ENCODE peak calls at places on chromosome 5, in nine cellular contexts. T is osteoblast; X is activated CD8-positive, alpha-beta T cell treated with anti-CD3 and anti-CD28 coated beads for 36 hours; Q is endothelial cell; B is brain microvascular endothelial cell; M is SK-N-SH; U is astrocyte of the spinal cord; Y is IMR-90; F is NB4. A is an unnamed sample.
A peak's percentile ranks its signal among the peaks of the same experiment; 100 is the strongest.

GRCh38 chr5:178392998-178393397 is 160.4 kb upstream of the PHYKPL start:
- DNase-seq in Y (no peak), X (no peak), M (no peak), F (peak; percentile 75), T (peak; percentile 44), U (no peak), Q (no peak), B (no peak), A (no peak)

GRCh38 chr5:74639538-74640449 is 734 bp downstream of the ENC1 start:
- DNase-seq in M (peak; percentile 76), F (peak; percentile 71), X (peak; percentile 47), Y (peak; percentile 49), T (peak; percentile 72), Q (peak; percentile 55), B (no peak), U (no peak), A (peak; percentile 70)

GRCh38 chr5:149288437-149288836 is 16.8 kb downstream of the AFAP1L1 start:
- DNase-seq in X (no peak), U (no peak), B (no peak), Q (peak; percentile 73), Y (no peak), T (no peak), M (no peak), F (no peak), A (no peak)

GRCh38 chr5:178201221-178201926 is 3.0 kb upstream of the HNRNPAB start:
- DNase-seq in Y (peak; percentile 57), T (no peak), U (peak; percentile 29), Q (no peak), X (no peak), M (no peak), B (no peak), F (no peak), A (no peak)

GRCh38 chr5:147404706-147405105 is 105.2 kb downstream of the DPYSL3 start:
- DNase-seq in Q (no peak), B (no peak), U (no peak), T (no peak), Y (no peak), F (no peak), M (no peak), X (no peak), A (no peak)

GRCh38 chr5:178238711-178239592 is 6.3 kb upstream of the PHYKPL start:
- DNase-seq in T (peak; percentile 77), F (no peak), M (no peak), Q (no peak), B (no peak), Y (no peak), X (peak; percentile 74), U (no peak), A (no peak)

GRCh38 chr5:30856242-30856641 is 337.2 kb upstream of the CDH6 start:
- DNase-seq in X (no peak), F (no peak), Q (no peak), M (no peak), U (no peak), Y (no peak), B (no peak), T (no peak), A (no peak)

GRCh38 chr5:126119894-126120442 is 303.2 kb upstream of the GRAMD2B start:
- DNase-seq in B (no peak), U (no peak), X (no peak), Q (no peak), F (peak; percentile 3), Y (no peak), T (no peak), M (no peak), A (no peak)

GRCh38 chr5:149872351-149873040 is 72.1 kb downstream of the PDE6A start:
- DNase-seq in Q (no peak), X (no peak), B (no peak), Y (no peak), F (no peak), T (no peak), U (no peak), M (no peak), A (no peak)

GRCh38 chr5:145834917-145835838 is at the start of gene PRELID2:
- DNase-seq in X (peak; percentile 73), B (peak; percentile 84), U (peak; percentile 87), F (peak; percentile 91), Y (peak; percentile 84), Q (peak; percentile 76), T (peak; percentile 92), M (peak; percentile 89), A (peak; percentile 94)
- TF ChIP-seq CTCF in X (no peak), B (no peak), U (no peak), F (no peak), Y (peak; percentile 3), Q (no peak), T (no peak), M (peak; percentile 35), A (no peak)

GRCh38 chr5:157166164-157166493 is at the start of gene GARIN3:
- DNase-seq in Q (no peak), U (no peak), M (no peak), F (no peak), Y (no peak), X (no peak), B (no peak), T (no peak), A (no peak)

GRCh38 chr5:157166494-157167218 is 592 bp upstream of the GARIN3 start:
- DNase-seq in M (no peak), T (no peak), Q (no peak), B (no peak), F (no peak), X (no peak), U (no peak), Y (no peak), A (no peak)

GRCh38 chr5:157165668-157166067 is 396 bp downstream of the GARIN3 start:
- DNase-seq in M (no peak), Y (no peak), Q (no peak), T (no peak), B (no peak), X (no peak), F (no peak), U (no peak), A (no peak)

GRCh38 chr5:157168286-157168685 is 2.2 kb upstream of the GARIN3 start:
- DNase-seq in U (no peak), F (no peak), Q (no peak), Y (no peak), B (no peak), M (no peak), X (no peak), T (no peak), A (no peak)

DNA sequence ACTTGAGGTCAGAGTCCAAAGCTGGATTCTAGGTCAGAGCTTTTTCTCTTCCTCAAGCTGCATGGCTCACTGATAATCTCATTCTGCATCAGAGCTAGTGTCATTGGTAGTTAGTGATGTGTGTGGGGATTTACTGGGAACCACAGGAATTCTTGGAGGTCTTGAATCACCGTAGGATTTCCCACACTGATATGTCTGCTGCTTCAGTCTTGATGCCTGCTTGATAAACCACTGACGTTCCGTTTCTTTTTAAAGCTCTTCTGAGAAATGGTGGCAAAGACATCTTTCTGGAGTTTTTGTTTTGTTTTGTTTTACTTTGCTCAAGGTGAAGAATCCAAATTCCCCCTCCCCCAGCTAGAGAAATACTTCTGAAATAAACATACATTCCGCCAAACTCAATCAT is 1.2 kb upstream of the GARIN3 start:
- DNase-seq in Y (peak; percentile 63), X (peak; percentile 41), F (no peak), M (no peak), U (peak; percentile 11), T (peak; percentile 64), Q (no peak), B (peak; percentile 72), A (no peak)
- TF ChIP-seq CTCF in Y (no peak), X (no peak), F (no peak), M (no peak), U (no peak), T (no peak), Q (no peak), B (no peak), A (no peak)

DNA sequence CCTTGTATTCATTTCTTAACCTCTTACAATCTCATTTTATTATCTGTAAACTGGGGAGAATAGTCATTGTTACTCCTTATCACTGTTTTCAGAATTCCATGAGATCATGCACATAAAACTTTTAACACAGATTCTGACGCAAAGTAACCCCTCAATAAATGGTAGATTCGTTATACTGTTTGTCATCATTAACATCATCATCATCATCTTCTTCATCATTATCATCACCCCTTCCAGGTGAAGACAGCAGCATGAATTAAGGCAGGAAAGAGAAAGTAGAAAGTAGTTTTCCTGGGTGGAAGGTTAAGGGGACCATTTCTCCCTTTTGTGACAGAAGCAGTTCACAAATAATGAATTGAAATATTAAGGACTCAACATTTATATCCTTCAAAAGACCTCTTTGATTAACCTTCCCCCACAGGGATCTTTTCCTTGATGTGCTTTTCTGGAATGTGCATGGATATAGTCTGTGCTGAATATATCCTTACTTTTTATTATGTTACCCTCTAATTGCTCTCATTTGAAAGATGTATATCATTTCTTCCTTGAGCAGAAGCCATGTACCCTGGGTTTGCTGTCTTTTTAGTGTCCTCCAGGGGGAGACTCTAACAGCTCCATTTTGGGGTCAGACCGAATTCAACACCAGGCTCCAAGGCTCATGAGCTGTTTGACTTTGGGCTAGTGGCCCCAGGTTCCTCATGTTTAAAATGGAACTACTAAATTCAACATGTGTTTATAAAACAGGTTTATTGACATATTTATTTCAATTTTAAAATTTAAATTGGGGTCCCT is 1029.9 kb upstream of the WWC1 start:
- DNase-seq in F (peak; percentile 21), M (no peak), Y (no peak), Q (no peak), T (no peak), B (no peak), X (no peak), U (no peak), A (peak; percentile 23)
- TF ChIP-seq CTCF in F (peak; percentile 31), M (peak; percentile 57), Y (no peak), Q (peak; percentile 65), T (peak; percentile 48), B (peak; percentile 58), X (no peak), U (peak; percentile 29), A (peak; percentile 69)

GRCh38 chr5:6572086-6572824 is 60.6 kb downstream of the NSUN2 start:
- DNase-seq in X (no peak), U (no peak), B (no peak), Q (no peak), M (no peak), T (no peak), F (no peak), Y (no peak), A (no peak)

GRCh38 chr5:6572825-6573380 is 59.9 kb downstream of the NSUN2 start:
- DNase-seq in F (no peak), X (no peak), Y (no peak), B (no peak), M (no peak), T (no peak), Q (no peak), U (no peak), A (no peak)

GRCh38 chr5:6574111-6574510 is 58.7 kb downstream of the NSUN2 start:
- DNase-seq in X (no peak), Q (no peak), U (no peak), M (no peak), Y (no peak), B (no peak), T (no peak), F (no peak), A (no peak)

GRCh38 chr5:6573651-6574101 is 59.2 kb downstream of the NSUN2 start:
- DNase-seq in F (no peak), M (peak; percentile 54), B (no peak), U (no peak), Q (no peak), T (no peak), Y (no peak), X (no peak), A (no peak)

DNA sequence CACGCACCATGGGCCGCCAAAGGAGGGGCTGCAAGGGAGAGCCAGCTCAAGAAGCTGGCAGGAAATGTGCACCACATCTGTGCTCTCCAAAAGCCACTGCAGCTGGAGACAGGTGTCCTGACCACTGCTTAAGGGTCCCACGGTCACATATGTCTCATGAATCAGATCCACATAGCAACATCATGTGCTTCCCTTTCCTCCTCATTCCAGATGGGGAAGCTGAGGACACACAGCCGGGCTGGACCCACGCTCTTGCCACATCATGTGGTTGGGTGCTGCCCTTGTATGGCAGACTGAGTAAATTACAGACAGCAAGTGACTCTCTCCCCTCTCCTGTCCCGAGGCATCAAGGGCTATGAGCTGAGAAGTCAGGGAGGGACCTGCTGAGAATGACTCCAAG is 58.3 kb downstream of the NSUN2 start:
- DNase-seq in M (no peak), X (no peak), U (no peak), Q (no peak), F (peak; percentile 56), T (peak; percentile 38), Y (no peak), B (no peak), A (no peak)
- TF ChIP-seq CTCF in M (no peak), X (no peak), U (no peak), Q (no peak), F (no peak), T (no peak), Y (no peak), B (no peak), A (no peak)

A was measured in BE2C.